ENCODE peak calls at places on chromosomes 5 and 9, in five cellular contexts. One of them, this sample, is unnamed.

GRCh38 chr5:73733219-73733618 is 107.2 kb downstream of the ARHGEF28 start:
- DNase-seq in tibial nerve: no peak
- DNase-seq in endodermal cell: no peak
- DNase-seq in G401: no peak
- DNase-seq in body of pancreas: peak; percentile 33
- DNase-seq in this sample: no peak

GRCh38 chr9:117703538-117703937 is 665 bp upstream of the TLR4 start:
- DNase-seq in tibial nerve: no peak
- DNase-seq in endodermal cell: no peak
- DNase-seq in G401: no peak
- DNase-seq in body of pancreas: no peak
- DNase-seq in this sample: peak; percentile 8

GRCh38 chr9:91426123-91426745 is 2.6 kb upstream of the NFIL3 start:
- DNase-seq in tibial nerve: no peak
- DNase-seq in endodermal cell: no peak
- DNase-seq in G401: peak; percentile 71
- DNase-seq in body of pancreas: no peak
- DNase-seq in this sample: peak; percentile 59

GRCh38 chr5:11494340-11494739 is 409.9 kb downstream of the CTNND2 start:
- DNase-seq in tibial nerve: no peak
- DNase-seq in endodermal cell: no peak
- DNase-seq in G401: no peak
- DNase-seq in body of pancreas: no peak
- DNase-seq in this sample: no peak

GRCh38 chr5:14286007-14286406 is 142.9 kb downstream of the TRIO start:
- DNase-seq in tibial nerve: no peak
- DNase-seq in endodermal cell: no peak
- DNase-seq in G401: no peak
- DNase-seq in body of pancreas: no peak
- DNase-seq in this sample: no peak

GRCh38 chr5:142587354-142587965 is 98.4 kb downstream of the FGF1 start:
- DNase-seq in tibial nerve: no peak
- DNase-seq in endodermal cell: peak; percentile 78
- DNase-seq in G401: peak; percentile 51
- DNase-seq in body of pancreas: peak; percentile 15
- DNase-seq in this sample: no peak

GRCh38 chr5:122999947-123000563 is 36.5 kb downstream of the PPIC start:
- DNase-seq in tibial nerve: no peak
- DNase-seq in endodermal cell: peak; percentile 91
- DNase-seq in G401: peak; percentile 8
- DNase-seq in body of pancreas: peak; percentile 80
- DNase-seq in this sample: peak; percentile 70

GRCh38 chr9:129617167-129617566 is 3.7 kb downstream of the C9orf50 start:
- DNase-seq in tibial nerve: no peak
- DNase-seq in endodermal cell: peak; percentile 83
- DNase-seq in G401: no peak
- DNase-seq in body of pancreas: no peak
- DNase-seq in this sample: no peak

GRCh38 chr5:119439140-119439625 is 13.1 kb upstream of the HSD17B4 start:
- DNase-seq in tibial nerve: no peak
- DNase-seq in endodermal cell: no peak
- DNase-seq in G401: no peak
- DNase-seq in body of pancreas: peak; percentile 74
- DNase-seq in this sample: no peak

GRCh38 chr5:10612251-10612650 is 48.4 kb downstream of the ANKRD33B start:
- DNase-seq in tibial nerve: no peak
- DNase-seq in endodermal cell: peak; percentile 37
- DNase-seq in G401: no peak
- DNase-seq in body of pancreas: no peak
- DNase-seq in this sample: no peak

GRCh38 chr5:63145167-63145566 is 566.5 kb downstream of the LRRC70 start:
- DNase-seq in tibial nerve: no peak
- DNase-seq in endodermal cell: no peak
- DNase-seq in G401: no peak
- DNase-seq in body of pancreas: no peak
- DNase-seq in this sample: no peak

GRCh38 chr9:126389958-126390357 is 63.3 kb downstream of the MVB12B start:
- DNase-seq in tibial nerve: no peak
- DNase-seq in endodermal cell: no peak
- DNase-seq in G401: no peak
- DNase-seq in body of pancreas: no peak
- DNase-seq in this sample: peak; percentile 27

GRCh38 chr9:129714393-129715051 is 38.3 kb downstream of the PTGES start:
- DNase-seq in tibial nerve: no peak
- DNase-seq in endodermal cell: no peak
- DNase-seq in G401: no peak
- DNase-seq in body of pancreas: no peak
- DNase-seq in this sample: no peak

GRCh38 chr5:158955636-158956035 is 144.1 kb downstream of the EBF1 start:
- DNase-seq in tibial nerve: no peak
- DNase-seq in endodermal cell: peak; percentile 2
- DNase-seq in G401: no peak
- DNase-seq in body of pancreas: no peak
- DNase-seq in this sample: no peak

GRCh38 chr9:22214497-22215031 is 205.5 kb upstream of the CDKN2B start:
- DNase-seq in tibial nerve: no peak
- DNase-seq in endodermal cell: no peak
- DNase-seq in G401: no peak
- DNase-seq in body of pancreas: no peak
- DNase-seq in this sample: no peak

GRCh38 chr5:43033845-43034590 is 6.1 kb downstream of the ANXA2R start:
- DNase-seq in tibial nerve: no peak
- DNase-seq in endodermal cell: peak; percentile 80
- DNase-seq in G401: no peak
- DNase-seq in body of pancreas: no peak
- DNase-seq in this sample: no peak

GRCh38 chr5:140674211-140674610 is 835 bp upstream of the DND1 start:
- DNase-seq in tibial nerve: no peak
- DNase-seq in endodermal cell: no peak
- DNase-seq in G401: no peak
- DNase-seq in body of pancreas: no peak
- DNase-seq in this sample: no peak

GRCh38 chr5:147995846-147996245 is 67.9 kb upstream of the SPINK5 start:
- DNase-seq in tibial nerve: no peak
- DNase-seq in endodermal cell: no peak
- DNase-seq in G401: no peak
- DNase-seq in body of pancreas: no peak
- DNase-seq in this sample: no peak

GRCh38 chr9:70438341-70438924 is 24.0 kb upstream of the KLF9 start:
- DNase-seq in tibial nerve: no peak
- DNase-seq in endodermal cell: no peak
- DNase-seq in G401: no peak
- DNase-seq in body of pancreas: peak; percentile 70
- DNase-seq in this sample: no peak

GRCh38 chr9:77215874-77216273 is 38.5 kb downstream of the VPS13A start:
- DNase-seq in tibial nerve: no peak
- DNase-seq in endodermal cell: no peak
- DNase-seq in G401: peak; percentile 7
- DNase-seq in body of pancreas: no peak
- DNase-seq in this sample: no peak

GRCh38 chr5:483434-484184 is 40.6 kb downstream of the EXOC3 start:
- DNase-seq in tibial nerve: no peak
- DNase-seq in endodermal cell: no peak
- DNase-seq in G401: no peak
- DNase-seq in body of pancreas: no peak
- DNase-seq in this sample: no peak

GRCh38 chr5:127959152-127959764 is 124.3 kb upstream of the SLC12A2 start:
- DNase-seq in tibial nerve: peak; percentile 25
- DNase-seq in endodermal cell: no peak
- DNase-seq in G401: peak; percentile 92
- DNase-seq in body of pancreas: peak; percentile 74
- DNase-seq in this sample: no peak

GRCh38 chr5:36363101-36363500 is 61.4 kb upstream of the RANBP3L start:
- DNase-seq in tibial nerve: no peak
- DNase-seq in endodermal cell: peak; percentile 66
- DNase-seq in G401: peak; percentile 61
- DNase-seq in body of pancreas: no peak
- DNase-seq in this sample: no peak